ENCODE peak calls at places on chromosomes 12 and 14, in nine cellular contexts. C is tibial artery, L is adrenal gland, O is OCI-LY7, T is tibial nerve, V is fibroblast of lung, Z is esophagus squamous epithelium, F is neural progenitor cell, D is ovary. Y is an unnamed sample.

GRCh38 chr12:63941879-63942278 is 97.4 kb downstream of the SRGAP1 start:
- DNase-seq in C (no peak), L (no peak), O (no peak), T (no peak), V (no peak), Z (no peak), F (no peak), D (no peak), Y (no peak)

GRCh38 chr12:121805171-121805687 is 1.4 kb downstream of the SETD1B start:
- DNase-seq in C (no peak), L (no peak), O (peak; percentile 53), T (no peak), V (peak; percentile 56), Z (no peak), F (peak; percentile 52), D (peak; percentile 52), Y (no peak)

GRCh38 chr14:70709726-70710382 is 68.1 kb downstream of the TTC9 start:
- DNase-seq in C (no peak), L (no peak), O (no peak), T (no peak), V (no peak), Z (no peak), F (no peak), D (no peak), Y (no peak)

GRCh38 chr14:91694643-91695042 is 37.2 kb downstream of the CATSPERB start:
- DNase-seq in C (no peak), L (no peak), O (no peak), T (no peak), V (no peak), Z (no peak), F (no peak), D (no peak), Y (no peak)

GRCh38 chr14:90721619-90722305 is 94.5 kb downstream of the TTC7B start:
- DNase-seq in C (no peak), L (no peak), O (no peak), T (no peak), V (peak; percentile 8), Z (no peak), F (no peak), D (no peak), Y (no peak)

GRCh38 chr12:23126794-23127193 is 501.8 kb downstream of the ETNK1 start:
- DNase-seq in C (no peak), L (no peak), O (no peak), T (no peak), V (no peak), Z (no peak), F (no peak), D (no peak), Y (no peak)

GRCh38 chr12:115199831-115200230 is 515.9 kb upstream of the TBX3 start:
- DNase-seq in C (no peak), L (no peak), O (no peak), T (peak; percentile 26), V (peak; percentile 88), Z (no peak), F (no peak), D (no peak), Y (no peak)

GRCh38 chr12:93025145-93026103 is 96.3 kb upstream of the EEA1 start:
- DNase-seq in C (no peak), L (no peak), O (peak; percentile 40), T (peak; percentile 37), V (peak; percentile 84), Z (no peak), F (peak; percentile 36), D (no peak), Y (no peak)

GRCh38 chr12:117580718-117581062 is 219.3 kb upstream of the NOS1 start:
- DNase-seq in C (peak; percentile 31), L (peak; percentile 15), O (peak; percentile 47), T (peak; percentile 51), V (no peak), Z (no peak), F (peak; percentile 95), D (no peak), Y (no peak)

GRCh38 chr12:56721721-56722120 is 3.4 kb downstream of the NACA start:
- DNase-seq in C (no peak), L (no peak), O (no peak), T (no peak), V (no peak), Z (no peak), F (no peak), D (no peak), Y (no peak)

GRCh38 chr12:85183855-85184254 is 96.2 kb upstream of the ALX1 start:
- DNase-seq in C (no peak), L (no peak), O (no peak), T (no peak), V (no peak), Z (no peak), F (no peak), D (no peak), Y (no peak)

GRCh38 chr12:25723286-25723685 is 170.2 kb upstream of the LMNTD1 start:
- DNase-seq in C (no peak), L (no peak), O (no peak), T (no peak), V (peak; percentile 19), Z (no peak), F (no peak), D (no peak), Y (no peak)

GRCh38 chr14:89542768-89543419 is 125.9 kb upstream of the FOXN3 start:
- DNase-seq in C (no peak), L (no peak), O (no peak), T (no peak), V (no peak), Z (no peak), F (no peak), D (no peak), Y (no peak)

GRCh38 chr14:93957333-93957710 is 19.0 kb downstream of the ASB2 start:
- DNase-seq in C (no peak), L (no peak), O (peak; percentile 22), T (no peak), V (no peak), Z (no peak), F (no peak), D (no peak), Y (no peak)

GRCh38 chr14:93959239-93960107 is 16.9 kb downstream of the ASB2 start:
- DNase-seq in C (no peak), L (peak; percentile 88), O (peak; percentile 87), T (no peak), V (peak; percentile 62), Z (peak; percentile 41), F (no peak), D (no peak), Y (peak; percentile 89)

GRCh38 chr14:93958567-93959238 is 17.7 kb downstream of the ASB2 start:
- DNase-seq in C (no peak), L (no peak), O (peak; percentile 27), T (no peak), V (no peak), Z (no peak), F (no peak), D (no peak), Y (no peak)

GRCh38 chr14:93956514-93957332 is 19.6 kb downstream of the ASB2 start:
- DNase-seq in C (no peak), L (no peak), O (peak; percentile 34), T (no peak), V (no peak), Z (no peak), F (no peak), D (no peak), Y (peak; percentile 56)

DNA sequence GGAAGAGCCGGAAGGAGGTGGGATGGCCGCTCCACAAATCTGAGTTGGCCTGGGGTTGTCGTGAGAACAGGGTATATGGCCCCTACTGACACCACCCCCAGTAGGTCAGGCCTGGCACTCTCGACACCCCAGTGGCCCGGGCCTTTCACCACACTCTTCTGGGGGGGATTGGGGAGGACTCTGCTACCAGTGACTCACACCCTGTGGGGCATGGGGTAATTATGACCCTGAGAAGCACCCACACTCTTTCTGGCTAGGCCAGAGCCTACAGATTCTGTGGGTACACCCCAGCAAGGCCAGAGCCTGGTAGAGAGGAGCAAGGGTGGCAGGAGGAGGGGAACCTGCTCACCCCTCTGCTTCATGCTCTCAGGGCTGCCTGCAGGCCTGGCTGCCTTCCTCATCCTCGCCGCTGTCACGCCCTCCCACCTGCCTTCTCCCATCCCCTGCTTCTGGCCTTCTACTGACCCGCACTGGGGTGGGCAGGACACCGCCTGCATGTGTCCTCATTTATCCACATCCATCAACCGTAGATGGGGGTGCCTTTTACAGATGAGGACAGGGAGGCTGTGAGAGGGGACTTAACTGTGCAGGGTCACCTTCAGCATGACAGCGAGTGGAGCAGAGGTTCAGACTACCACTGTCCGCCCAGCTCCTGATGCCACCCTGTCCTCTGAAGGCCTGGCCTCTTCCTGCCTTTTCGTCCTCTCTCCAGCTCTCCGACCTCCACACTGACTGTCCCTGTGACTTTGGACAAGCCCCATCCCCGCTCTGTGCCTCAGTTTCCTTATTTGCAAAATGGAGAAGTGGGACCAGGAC is 18.4 kb downstream of the ASB2 start:
- DNase-seq in C (no peak), L (no peak), O (no peak), T (no peak), V (no peak), Z (no peak), F (no peak), D (no peak), Y (no peak)
- H3K4me1 ChIP-seq in C (peaks cover 23% of the 10 kb centered on the region), L (peaks cover 9% of the 10 kb centered on the region), O (peaks cover 100% of the 10 kb centered on the region), T (no peaks in the 10 kb centered on the region), V (no peaks in the 10 kb centered on the region), Z (peaks cover 14% of the 10 kb centered on the region), F (peaks cover 5% of the 10 kb centered on the region), D (no peaks in the 10 kb centered on the region), Y (peaks cover 100% of the 10 kb centered on the region)

DNA sequence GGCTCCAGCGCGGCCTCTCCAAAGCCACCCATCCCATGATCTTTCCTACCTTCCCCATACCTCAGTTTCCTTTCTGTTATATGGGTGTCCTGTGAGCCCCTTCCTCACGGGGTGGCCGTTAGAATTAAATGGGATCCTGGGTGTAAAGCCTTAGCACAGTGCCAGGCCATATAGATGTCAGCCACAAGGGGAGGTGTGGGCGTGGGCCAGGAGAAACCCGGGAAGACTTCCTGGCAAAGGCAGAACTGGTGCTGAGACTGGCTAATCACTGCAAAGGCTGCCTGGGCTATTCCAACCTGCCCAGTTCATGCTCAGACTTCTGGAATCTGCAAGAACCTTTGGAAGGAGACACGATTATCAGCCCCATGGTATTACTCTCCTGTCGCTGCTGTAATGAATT is 11.0 kb upstream of the NCOR2 start:
- DNase-seq in C (no peak), L (no peak), O (no peak), T (no peak), V (no peak), Z (no peak), F (no peak), D (no peak), Y (no peak)
- H3K4me1 ChIP-seq in C (peaks cover 12% of the 10 kb centered on the region), L (peaks cover 6% of the 10 kb centered on the region), O (no peaks in the 10 kb centered on the region), T (peaks cover 4% of the 10 kb centered on the region), V (no peaks in the 10 kb centered on the region), Z (peaks cover 8% of the 10 kb centered on the region), F (peaks cover 9% of the 10 kb centered on the region), D (no peaks in the 10 kb centered on the region), Y (no peaks in the 10 kb centered on the region)

GRCh38 chr12:104671407-104672095 is 214.8 kb downstream of the CHST11 start:
- DNase-seq in C (peak; percentile 90), L (peak; percentile 97), O (peak; percentile 30), T (peak; percentile 81), V (peak; percentile 91), Z (peak; percentile 13), F (no peak), D (peak; percentile 61), Y (peak; percentile 71)
- H3K4me1 ChIP-seq in C (peaks cover 49% of the 10 kb centered on the region), L (peaks cover 22% of the 10 kb centered on the region), O (peaks cover 34% of the 10 kb centered on the region), T (peaks cover 45% of the 10 kb centered on the region), V (peaks cover 34% of the 10 kb centered on the region), Z (peaks cover 25% of the 10 kb centered on the region), F (peaks cover 29% of the 10 kb centered on the region), D (peaks cover 29% of the 10 kb centered on the region), Y (peaks cover 50% of the 10 kb centered on the region)

DNA sequence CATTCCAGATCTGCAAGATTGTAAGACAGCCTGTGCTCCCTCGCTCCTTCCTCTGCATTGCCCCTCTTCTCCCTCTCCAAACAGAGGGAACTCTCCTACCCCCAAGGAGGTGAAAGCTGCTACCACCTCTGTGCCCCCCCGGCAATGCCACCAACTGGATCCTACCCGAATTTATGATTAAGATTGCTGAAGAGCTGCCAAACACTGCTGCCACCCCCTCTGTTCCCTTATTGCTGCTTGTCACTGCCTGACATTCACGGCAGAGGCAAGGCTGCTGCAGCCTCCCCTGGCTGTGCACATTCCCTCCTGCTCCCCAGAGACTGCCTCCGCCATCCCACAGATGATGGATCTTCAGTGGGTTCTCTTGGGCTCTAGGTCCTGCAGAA is 37.4 kb downstream of the DAD1 start:
- DNase-seq in C (no peak), L (no peak), O (no peak), T (no peak), V (no peak), Z (no peak), F (no peak), D (no peak), Y (no peak)
- H3K4me1 ChIP-seq in C (peaks cover 27% of the 10 kb centered on the region), L (peaks cover 4% of the 10 kb centered on the region), O (peaks cover 80% of the 10 kb centered on the region), T (peaks cover 13% of the 10 kb centered on the region), V (peaks cover 10% of the 10 kb centered on the region), Z (peaks cover 11% of the 10 kb centered on the region), F (peaks cover 14% of the 10 kb centered on the region), D (no peaks in the 10 kb centered on the region), Y (peaks cover 96% of the 10 kb centered on the region)

Y was measured in CD4-positive, alpha-beta memory T cell.